ENCODE peak calls at places on chromosomes 5 and 9, in four cellular contexts. K, R, F and W are unnamed samples.

GRCh38 chr5:176162206-176162605 is 76.0 kb upstream of the SIMC1 start:
- DNase-seq in K (no peak), F (no peak), R (no peak), W (no peak)

GRCh38 chr5:38189031-38189632 is 69.2 kb upstream of the EGFLAM start:
- DNase-seq in R (no peak), K (peak), F (no peak), W (no peak)

GRCh38 chr5:122154910-122155309 is 25.6 kb downstream of the ZNF474 start:
- DNase-seq in R (no peak), K (peak), F (no peak), W (no peak)

GRCh38 chr9:16029056-16029615 is 476.3 kb downstream of the CCDC171 start:
- DNase-seq in R (no peak), F (no peak), K (peak), W (no peak)

GRCh38 chr5:40191041-40191550 is 488.6 kb upstream of the PTGER4 start:
- DNase-seq in K (peak), F (no peak), R (no peak), W (no peak)

GRCh38 chr5:86665984-86666760 is 48.4 kb downstream of the COX7C start:
- DNase-seq in R (no peak), F (no peak), K (no peak), W (no peak)

GRCh38 chr5:125311743-125312142 is 565.3 kb upstream of the ZNF608 start:
- DNase-seq in K (peak), F (no peak), R (no peak), W (no peak)

GRCh38 chr9:72268961-72269360 is 96.0 kb downstream of the ZFAND5 start:
- DNase-seq in F (no peak), R (no peak), K (no peak), W (no peak)

GRCh38 chr9:134041649-134041962 is 16.3 kb downstream of the BRD3OS start:
- DNase-seq in F (no peak), R (no peak), K (no peak), W (no peak)

GRCh38 chr9:16281707-16282106 is 588.8 kb downstream of the BNC2 start:
- DNase-seq in K (no peak), F (no peak), R (no peak), W (no peak)

GRCh38 chr9:136399176-136400037 is 563 bp downstream of the SNAPC4 start:
- DNase-seq in R (peak), K (no peak), F (no peak), W (no peak)

GRCh38 chr9:116661037-116661954 is 25.8 kb upstream of the TRIM32 start:
- DNase-seq in R (no peak), F (no peak), K (peak), W (peak)

GRCh38 chr9:36023260-36024048 is 13.3 kb upstream of the RECK start:
- DNase-seq in R (peak), F (peak), K (peak), W (peak)

GRCh38 chr5:87503004-87503403 is 90.3 kb upstream of the CCNH start:
- DNase-seq in F (no peak), K (no peak), R (no peak), W (no peak)

GRCh38 chr5:116554764-116555163 is 19.9 kb downstream of the SEMA6A start:
- DNase-seq in F (no peak), K (no peak), R (no peak), W (no peak)

GRCh38 chr5:149203896-149204544 is 62.7 kb downstream of the ABLIM3 start:
- DNase-seq in K (no peak), R (no peak), F (no peak), W (no peak)

GRCh38 chr9:76793784-76794431 is 29.7 kb downstream of the PCA3 start:
- DNase-seq in F (no peak), K (no peak), R (no peak), W (no peak)

GRCh38 chr9:73149371-73150067 is 2.1 kb upstream of the ANXA1 start:
- DNase-seq in R (no peak), F (no peak), K (peak), W (no peak)

GRCh38 chr9:16715404-16715803 is 155.1 kb downstream of the BNC2 start:
- DNase-seq in R (no peak), F (no peak), K (peak), W (no peak)

GRCh38 chr5:138655530-138656245 is 80.5 kb upstream of the HSPA9 start:
- DNase-seq in K (no peak), F (no peak), R (no peak), W (no peak)

GRCh38 chr9:108133101-108133500 is 643.5 kb upstream of the KLF4 start:
- DNase-seq in R (no peak), F (no peak), K (no peak), W (no peak)

GRCh38 chr9:90300901-90301688 is 341.5 kb downstream of the DIRAS2 start:
- DNase-seq in R (no peak), K (peak), F (peak), W (no peak)

GRCh38 chr9:114397848-114398605 is 10.2 kb upstream of the AKNA start:
- DNase-seq in R (peak), K (peak), F (peak), W (peak)

GRCh38 chr9:89498845-89499480 is 1.1 kb upstream of the SEMA4D start:
- DNase-seq in R (peak), F (no peak), K (no peak), W (no peak)

GRCh38 chr9:121997791-121998190 is 95.3 kb downstream of the TTLL11 start:
- DNase-seq in K (no peak), R (no peak), F (no peak), W (no peak)

GRCh38 chr9:83027153-83027867 is 35.6 kb downstream of the RASEF start:
- DNase-seq in F (no peak), K (peak), R (no peak), W (no peak)

GRCh38 chr5:67199859-67200258 is 3.3 kb upstream of the CD180 start:
- DNase-seq in K (no peak), F (no peak), R (no peak), W (no peak)

GRCh38 chr9:85723220-85723619 is 18.5 kb downstream of the AGTPBP1 start:
- DNase-seq in F (peak), K (no peak), R (no peak), W (no peak)

GRCh38 chr5:115389799-115390382 is 93.4 kb upstream of the CCDC112 start:
- DNase-seq in K (no peak), R (no peak), F (no peak), W (no peak)
- TF ChIP-seq CTCF in K (no peak), R (no peak), F (no peak), W (peak)

GRCh38 chr9:124060844-124061605 is 49.5 kb downstream of the LHX2 start:
- DNase-seq in R (no peak), F (no peak), K (no peak), W (no peak)

GRCh38 chr9:124066783-124067563 is 55.4 kb downstream of the LHX2 start:
- DNase-seq in R (no peak), F (no peak), K (no peak), W (no peak)

DNA sequence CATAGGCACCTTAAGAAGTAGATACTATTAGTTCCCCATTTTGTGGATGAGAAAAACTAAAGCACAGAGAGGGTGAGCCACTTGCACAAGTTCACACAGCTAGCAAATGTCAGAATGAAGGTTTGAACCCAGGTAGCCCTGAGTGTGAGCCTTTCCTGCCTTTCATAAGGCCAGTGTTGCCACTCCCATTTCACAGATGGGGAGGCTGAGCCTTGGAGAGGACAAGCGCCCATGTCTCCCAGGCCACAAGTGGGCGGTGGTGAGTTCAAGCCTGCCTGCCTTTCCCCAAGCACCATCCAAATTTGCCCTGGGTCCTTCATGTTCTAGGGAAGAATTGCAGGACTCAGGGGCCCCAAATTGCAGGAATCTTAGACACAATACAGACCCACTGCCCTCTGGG is 50.6 kb downstream of the LHX2 start:
- DNase-seq in R (no peak), K (no peak), F (no peak), W (no peak)
- TF ChIP-seq CTCF in R (no peak), K (no peak), F (no peak), W (no peak)

GRCh38 chr5:59506285-59506877 is 387.1 kb downstream of the PDE4D start:
- DNase-seq in K (peak), F (no peak), R (no peak), W (no peak)
- TF ChIP-seq CTCF in K (peak), F (peak), R (no peak), W (peak)

DNA sequence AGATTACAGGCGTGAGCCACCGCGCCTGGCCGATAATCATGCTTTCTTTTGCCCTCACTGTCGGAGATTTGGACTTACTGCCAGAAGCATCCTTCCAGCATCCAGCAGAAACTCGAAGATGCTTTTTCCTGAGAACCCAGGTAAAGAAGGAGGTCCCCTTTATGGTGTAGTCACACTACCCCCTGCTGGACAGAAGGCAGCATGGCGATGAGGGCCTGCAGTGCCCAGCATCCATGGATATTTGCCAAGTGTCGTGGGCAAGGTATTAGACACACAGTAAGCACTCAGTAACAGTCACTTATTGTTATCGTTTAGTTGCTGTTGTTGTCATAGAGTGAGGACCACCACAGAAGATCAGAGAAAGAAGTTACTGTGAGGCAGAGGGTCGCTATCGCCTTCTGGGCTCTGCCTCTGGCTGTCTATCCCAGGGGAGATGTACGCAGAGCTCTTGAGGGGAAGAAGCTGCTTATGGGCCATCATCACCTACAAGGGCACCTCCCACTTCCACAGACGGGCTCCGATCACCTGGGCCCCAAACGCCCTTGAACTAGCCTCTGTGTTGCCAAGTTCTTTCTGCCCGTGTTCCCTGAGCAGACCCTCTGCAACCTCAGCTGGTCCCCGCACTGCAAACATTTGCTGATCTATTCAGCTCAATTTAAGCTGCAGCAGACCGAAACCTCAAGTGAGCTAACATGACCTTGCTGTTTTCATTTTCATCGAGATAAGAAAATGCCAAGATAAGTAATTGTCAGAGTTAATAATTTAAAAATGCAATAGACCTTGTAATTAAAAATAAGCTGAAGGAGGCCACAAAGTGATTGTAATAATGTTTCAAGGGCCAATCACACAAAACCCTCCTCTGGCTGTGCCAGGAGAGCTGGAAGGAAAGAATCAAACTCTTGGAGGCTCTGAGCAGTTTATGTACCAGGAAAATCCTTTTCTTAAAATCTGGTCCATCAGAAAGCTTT is 23.9 kb downstream of the C5orf15 start:
- DNase-seq in K (peak), F (peak), R (no peak), W (peak)
- TF ChIP-seq CTCF in K (peak), F (peak), R (no peak), W (peak)